ENCODE peak calls at places on chromosome 16, in five cellular contexts. One of them, this sample, is unnamed.

GRCh38 chr16:49620158-49620867 is 235.6 kb downstream of the ZNF423 start:
- DNase-seq in MM.1S: no peak
- DNase-seq in AG08395: peak
- DNase-seq in dorsolateral prefrontal cortex: no peak
- DNase-seq in GM23248: peak
- DNase-seq in this sample: peak

GRCh38 chr16:51755039-51755501 is 604.0 kb upstream of the SALL1 start:
- DNase-seq in MM.1S: no peak
- DNase-seq in AG08395: no peak
- DNase-seq in dorsolateral prefrontal cortex: no peak
- DNase-seq in GM23248: no peak
- DNase-seq in this sample: no peak

GRCh38 chr16:27639588-27640276 is 89.8 kb downstream of the KATNIP start:
- DNase-seq in MM.1S: peak
- DNase-seq in AG08395: peak
- DNase-seq in dorsolateral prefrontal cortex: no peak
- DNase-seq in GM23248: peak
- DNase-seq in this sample: peak

GRCh38 chr16:70738083-70738977 is 52.5 kb upstream of the MTSS2 start:
- DNase-seq in MM.1S: peak
- DNase-seq in AG08395: peak
- DNase-seq in dorsolateral prefrontal cortex: no peak
- DNase-seq in GM23248: peak
- DNase-seq in this sample: peak

GRCh38 chr16:578232-578869 is 8.6 kb downstream of the PIGQ start:
- DNase-seq in MM.1S: no peak
- DNase-seq in AG08395: no peak
- DNase-seq in dorsolateral prefrontal cortex: no peak
- DNase-seq in GM23248: no peak
- DNase-seq in this sample: no peak

GRCh38 chr16:27401768-27402568 is at the start of gene IL21R:
- DNase-seq in MM.1S: peak
- DNase-seq in AG08395: peak
- DNase-seq in dorsolateral prefrontal cortex: no peak
- DNase-seq in GM23248: peak
- DNase-seq in this sample: peak

GRCh38 chr16:62955033-62955349 is 918.8 kb upstream of the CDH8 start:
- DNase-seq in MM.1S: no peak
- DNase-seq in AG08395: no peak
- DNase-seq in dorsolateral prefrontal cortex: no peak
- DNase-seq in GM23248: no peak
- DNase-seq in this sample: no peak

GRCh38 chr16:19505600-19506303 is 16.1 kb downstream of the GDE1 start:
- DNase-seq in MM.1S: no peak
- DNase-seq in AG08395: peak
- DNase-seq in dorsolateral prefrontal cortex: no peak
- DNase-seq in GM23248: peak
- DNase-seq in this sample: peak

GRCh38 chr16:21603920-21604319 is 4.5 kb downstream of the METTL9 start:
- DNase-seq in MM.1S: no peak
- DNase-seq in AG08395: peak
- DNase-seq in dorsolateral prefrontal cortex: no peak
- DNase-seq in GM23248: peak
- DNase-seq in this sample: peak

This sample was measured in AG10803.